ENCODE peak calls at places on chromosomes 11 and 22, in four cellular contexts. W, X, K and R are unnamed samples. For H3K4me1, the result is how much of the 10 kb centered on the place peaks cover.

GRCh38 chr22:46579751-46580449 is 40.3 kb upstream of the GRAMD4 start:
- DNase-seq in X (no peak), K (no peak), W (no peak), R (peak)

GRCh38 chr11:9859491-9860305 is 195.8 kb downstream of the SWAP70 start:
- DNase-seq in X (no peak), W (no peak), K (peak), R (no peak)

GRCh38 chr22:41699264-41700104 is at the start of gene MEI1:
- DNase-seq in X (peak), K (peak), W (peak), R (peak)

GRCh38 chr11:114416441-114416928 is 16.0 kb downstream of the RBM7 start:
- DNase-seq in K (peak), W (no peak), X (no peak), R (no peak)

GRCh38 chr11:123438191-123438627 is 8.1 kb downstream of the GRAMD1B start:
- DNase-seq in W (no peak), K (peak), X (no peak), R (no peak)

GRCh38 chr11:107704432-107704831 is 7.4 kb downstream of the SLN start:
- DNase-seq in W (no peak), X (no peak), K (peak), R (no peak)

GRCh38 chr22:28907311-28908008 is 24.1 kb downstream of the ZNRF3 start:
- DNase-seq in X (no peak), W (no peak), K (peak), R (peak)

GRCh38 chr22:46058591-46059519 is 81.9 kb upstream of the WNT7B start:
- DNase-seq in X (no peak), W (peak), K (no peak), R (peak)

GRCh38 chr11:12386745-12387144 is 9.4 kb downstream of the PARVA start:
- DNase-seq in W (no peak), K (no peak), X (no peak), R (peak)

GRCh38 chr22:39205344-39206021 is 39.3 kb downstream of the PDGFB start:
- DNase-seq in X (no peak), W (no peak), K (peak), R (peak)

GRCh38 chr11:121282886-121283502 is 9.6 kb upstream of the SC5D start:
- DNase-seq in K (no peak), W (no peak), X (no peak), R (no peak)

GRCh38 chr22:33925194-33925593 is 4.9 kb upstream of the LARGE1 start:
- DNase-seq in X (no peak), K (no peak), W (no peak), R (no peak)

GRCh38 chr11:46119352-46120216 is 1.7 kb downstream of the PHF21A start:
- DNase-seq in X (peak), W (peak), K (peak), R (peak)

GRCh38 chr11:57529012-57529411 is 1.5 kb downstream of the TIMM10 start:
- DNase-seq in X (no peak), W (no peak), K (no peak), R (no peak)

GRCh38 chr11:42778193-42778592 is 533.6 kb upstream of the API5 start:
- DNase-seq in W (no peak), X (no peak), K (no peak), R (no peak)

GRCh38 chr11:60016881-60017280 is at the start of gene OOSP4B:
- DNase-seq in W (no peak), X (no peak), K (no peak), R (no peak)

GRCh38 chr22:45263790-45264269 is 20.9 kb upstream of the UPK3A start:
- DNase-seq in W (peak), X (peak), K (peak), R (peak)

GRCh38 chr11:122642971-122643370 is 12.6 kb upstream of the UBASH3B start:
- DNase-seq in W (no peak), X (no peak), K (peak), R (no peak)

DNA sequence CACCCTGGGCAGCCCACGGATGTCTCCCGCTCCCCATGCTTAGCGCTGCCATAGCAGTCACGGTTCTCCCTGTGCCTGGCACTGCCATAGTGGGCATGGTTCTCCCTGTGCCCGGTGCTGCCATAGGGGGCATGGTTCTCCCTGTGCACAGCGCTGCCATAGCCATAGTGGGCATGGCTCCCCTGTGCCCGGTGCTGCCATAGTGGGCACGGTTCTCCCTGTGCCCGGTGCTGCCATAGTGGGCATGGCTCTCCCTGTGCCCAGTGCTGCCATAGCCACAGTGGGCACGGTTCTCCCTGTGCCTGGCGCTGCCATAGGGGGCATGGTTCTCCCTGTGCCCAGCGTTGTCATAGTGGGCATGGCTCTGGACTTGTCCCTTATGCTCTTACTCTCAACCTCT is 19.9 kb upstream of the ARAP1 start:
- DNase-seq in X (no peak), W (no peak), K (no peak), R (no peak)
- H3K27ac ChIP-seq in X (no peak), W (no peak), K (peak), R (peak)

GRCh38 chr11:65389294-65389980 is 3.0 kb downstream of the FRMD8 start:
- DNase-seq in K (no peak), X (no peak), W (no peak), R (peak)

GRCh38 chr11:65391007-65391406 is 4.6 kb downstream of the FRMD8 start:
- DNase-seq in K (peak), X (no peak), W (no peak), R (peak)

GRCh38 chr11:65390099-65390941 is 3.9 kb downstream of the FRMD8 start:
- DNase-seq in W (no peak), K (no peak), X (no peak), R (peak)

GRCh38 chr11:65386307-65387081 is at the start of gene FRMD8:
- DNase-seq in X (peak), K (peak), W (peak), R (peak)

DNA sequence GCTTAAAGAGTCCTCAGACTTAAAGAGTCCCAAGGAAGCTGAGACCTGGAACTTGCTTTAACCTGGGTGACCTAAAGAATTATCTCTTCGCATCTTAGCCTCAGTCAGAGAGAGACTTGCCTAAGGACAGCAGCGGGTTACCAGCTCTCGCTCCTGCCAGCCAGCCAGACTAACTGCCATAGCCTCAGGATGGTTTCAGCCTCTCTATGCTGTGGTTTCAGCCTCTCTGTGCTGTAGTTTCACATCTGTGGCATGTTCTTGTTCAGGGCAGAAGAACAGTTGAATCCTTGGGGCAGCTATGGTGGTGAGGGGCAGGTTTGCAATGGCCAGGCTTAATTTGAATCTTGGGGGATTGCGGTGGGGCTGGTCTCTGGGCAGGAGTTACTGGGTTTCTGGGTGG is 2.3 kb downstream of the FRMD8 start:
- DNase-seq in X (no peak), W (no peak), K (no peak), R (no peak)
- H3K4me1 ChIP-seq in X (under half), W (half or more), K (under half), R (half or more)

GRCh38 chr22:20205464-20205963 is 54.7 kb upstream of the CCDC188 start:
- DNase-seq in W (no peak), X (no peak), K (no peak), R (no peak)

GRCh38 chr22:20207277-20208025 is 56.6 kb upstream of the CCDC188 start:
- DNase-seq in K (no peak), W (no peak), X (no peak), R (no peak)

GRCh38 chr22:20206709-20207215 is 55.9 kb upstream of the CCDC188 start:
- DNase-seq in W (peak), K (peak), X (no peak), R (no peak)

GRCh38 chr22:20204821-20205220 is 54.0 kb upstream of the CCDC188 start:
- DNase-seq in W (no peak), K (no peak), X (no peak), R (no peak)

DNA sequence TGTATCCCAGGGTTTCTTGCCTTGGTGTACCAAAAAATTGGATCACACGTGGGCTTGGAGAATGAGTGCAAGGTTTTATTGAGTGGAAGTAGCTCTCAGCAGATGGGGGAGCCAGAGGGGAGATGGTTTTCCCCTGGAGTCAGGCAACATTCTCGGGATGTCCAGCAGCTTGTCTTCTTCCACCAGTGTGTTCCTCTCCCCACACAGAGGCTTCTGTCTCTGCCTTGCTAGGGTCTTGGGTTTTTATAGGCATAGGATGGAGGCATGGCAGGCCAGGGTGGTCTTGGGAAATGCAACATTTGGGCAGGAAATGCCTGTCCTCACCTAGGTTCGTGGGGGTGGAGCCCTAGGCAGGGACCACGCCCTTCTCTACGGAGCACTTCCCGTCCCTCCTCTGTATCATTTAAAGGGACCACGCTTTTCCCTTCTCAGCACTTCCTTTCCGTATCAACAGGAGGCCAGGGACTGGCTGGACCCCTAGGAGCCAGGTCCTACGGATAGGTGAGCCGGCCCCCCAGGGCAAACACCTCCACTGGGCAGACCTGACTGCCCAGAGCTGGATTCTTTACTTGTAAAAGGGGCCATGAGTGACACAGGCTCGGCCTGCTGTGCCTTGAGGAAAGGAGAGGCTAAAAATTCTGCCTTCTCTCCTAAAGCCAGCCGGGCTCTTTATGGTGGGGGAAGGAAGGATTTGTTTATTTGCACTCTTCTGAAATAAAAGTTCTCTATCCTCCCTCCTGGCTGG is 55.3 kb upstream of the CCDC188 start:
- DNase-seq in K (peak), X (peak), W (peak), R (peak)
- TF ChIP-seq POLR2A in K (peak), X (no peak), W (peak), R (peak)

DNA sequence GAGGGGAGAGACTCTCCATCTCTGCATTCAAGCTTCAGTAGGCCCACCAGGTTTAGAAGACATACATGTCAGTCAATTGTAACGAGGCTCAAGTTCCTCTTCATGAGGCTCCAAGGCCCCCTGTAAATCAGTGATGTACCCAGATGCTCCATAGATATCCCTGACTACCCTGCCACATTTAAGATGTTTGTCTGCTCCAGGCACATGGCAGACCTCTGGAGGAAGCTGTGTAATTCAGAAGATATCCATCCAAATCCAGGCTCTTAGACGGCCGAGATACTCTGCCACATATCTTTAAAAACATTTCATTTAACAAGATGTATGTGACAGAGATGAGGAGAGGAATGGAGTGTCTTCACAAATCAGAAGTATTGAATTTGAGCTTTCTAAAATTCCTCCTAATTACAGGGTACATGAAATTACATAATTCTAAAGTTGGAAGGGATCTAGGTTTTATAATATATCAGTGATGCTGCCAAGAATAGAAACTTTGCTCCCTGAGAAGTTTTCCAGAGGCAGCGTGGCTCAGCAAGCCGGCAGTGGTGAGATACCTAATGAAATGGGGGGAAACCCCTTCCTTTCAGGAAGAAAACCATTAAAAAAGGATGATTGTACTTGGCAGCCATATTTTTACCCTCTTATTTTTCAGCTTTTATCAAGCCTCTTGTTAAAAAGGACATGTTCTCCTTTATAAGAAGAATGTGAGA is 8.8 kb upstream of the ME3 start:
- DNase-seq in K (no peak), W (no peak), X (no peak), R (no peak)
- H3K27ac ChIP-seq in K (no peak), W (no peak), X (peak), R (peak)

DNA sequence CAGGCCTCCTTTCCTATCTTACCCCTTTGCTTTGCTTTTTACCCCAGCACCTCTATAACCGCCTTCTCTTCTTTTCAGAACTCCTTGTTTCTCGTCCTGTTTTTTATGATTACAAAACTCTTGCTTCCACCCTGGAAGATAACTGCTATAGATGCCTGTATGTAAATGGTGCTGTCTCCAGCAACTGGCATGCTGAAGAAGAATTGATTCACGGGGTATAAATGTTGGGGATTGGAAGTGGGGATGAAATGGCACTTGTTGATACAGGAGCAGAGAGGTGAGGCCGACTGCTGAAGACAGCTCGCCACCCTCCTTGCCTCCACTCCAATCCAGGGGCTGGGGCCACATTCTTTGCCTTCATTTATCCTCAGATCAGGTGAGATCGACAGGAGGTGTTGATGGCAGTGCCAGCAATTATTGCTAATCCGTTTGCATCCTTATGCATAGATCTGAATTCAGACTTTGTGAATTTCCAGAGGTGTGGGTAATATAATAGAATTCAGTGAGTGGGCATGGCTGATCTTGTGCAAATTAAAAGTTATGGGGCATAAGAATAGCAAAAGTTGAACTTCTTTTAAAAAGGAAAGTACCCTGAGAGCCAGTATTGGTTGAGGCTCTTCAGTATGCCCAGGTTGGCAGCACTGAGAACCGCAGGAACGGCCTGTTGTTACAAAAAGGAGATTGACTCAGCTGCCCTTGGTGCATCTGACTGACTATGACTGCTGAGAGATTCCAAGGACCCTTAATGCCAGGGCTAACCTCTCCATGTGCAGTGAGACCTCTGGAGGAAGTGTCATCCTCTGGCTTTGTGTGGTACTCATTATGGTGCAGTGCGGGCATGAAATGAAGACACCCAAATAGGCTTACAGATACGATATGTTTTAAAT is 5.3 kb downstream of the NEAT1 start:
- DNase-seq in X (peak), K (peak), W (peak), R (peak)
- H3K4me1 ChIP-seq in X (under half), K (under half), W (half or more), R (under half)

GRCh38 chr11:110097459-110098012 is 4.3 kb downstream of the ZC3H12C start:
- DNase-seq in K (peak), W (no peak), X (no peak), R (no peak)

GRCh38 chr11:110096369-110096976 is 3.3 kb downstream of the ZC3H12C start:
- DNase-seq in K (no peak), X (no peak), W (no peak), R (no peak)

GRCh38 chr11:110100476-110101240 is 7.5 kb downstream of the ZC3H12C start:
- DNase-seq in X (no peak), W (no peak), K (no peak), R (no peak)

GRCh38 chr11:110095554-110095953 is 2.4 kb downstream of the ZC3H12C start:
- DNase-seq in K (no peak), W (no peak), X (no peak), R (no peak)

DNA sequence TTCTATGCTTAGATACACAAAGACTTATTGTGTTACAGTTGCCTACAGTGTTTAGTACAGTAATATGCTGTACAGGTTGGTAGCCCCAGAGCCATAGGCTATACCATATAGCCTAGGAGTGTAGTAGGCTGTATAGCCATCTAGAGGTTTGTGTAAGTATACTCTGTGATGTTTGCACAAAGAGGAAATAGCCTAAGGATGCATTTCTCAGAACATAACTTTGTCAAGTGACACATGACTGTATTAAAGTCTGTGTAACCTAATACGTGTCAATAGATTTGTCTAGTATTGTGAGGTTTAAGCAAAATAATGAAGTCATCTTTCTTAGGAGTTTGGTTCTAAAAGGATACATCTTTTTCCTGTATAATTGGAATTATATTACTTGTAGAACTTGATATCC is 5.5 kb downstream of the ZC3H12C start:
- DNase-seq in W (no peak), X (no peak), K (peak), R (no peak)
- TF ChIP-seq POLR2A in W (no peak), X (no peak), K (no peak), R (no peak)